ENCODE peak calls at places on chromosomes 5 and 9, in four cellular contexts. One of them, this sample, is unnamed.

GRCh38 chr5:80254767-80255424 is 952 bp downstream of the SERINC5 start:
- DNase-seq in AG04450: no peak
- DNase-seq in PC-3: peak
- DNase-seq in CD4-positive, CD25-positive, alpha-beta regulatory T cell: no peak
- DNase-seq in this sample: no peak

GRCh38 chr5:5126444-5126843 is 13.7 kb upstream of the ADAMTS16 start:
- DNase-seq in CD4-positive, CD25-positive, alpha-beta regulatory T cell: no peak
- DNase-seq in PC-3: peak
- DNase-seq in AG04450: no peak
- DNase-seq in this sample: peak

GRCh38 chr5:171721469-171721868 is 64.1 kb upstream of the SMIM23 start:
- DNase-seq in AG04450: no peak
- DNase-seq in PC-3: no peak
- DNase-seq in CD4-positive, CD25-positive, alpha-beta regulatory T cell: no peak
- DNase-seq in this sample: no peak

GRCh38 chr5:173320259-173320658 is 8.0 kb downstream of the STC2 start:
- DNase-seq in CD4-positive, CD25-positive, alpha-beta regulatory T cell: no peak
- DNase-seq in PC-3: no peak
- DNase-seq in AG04450: no peak
- DNase-seq in this sample: no peak

GRCh38 chr5:78985407-78986223 is 505 bp upstream of the ARSB start:
- DNase-seq in CD4-positive, CD25-positive, alpha-beta regulatory T cell: peak
- DNase-seq in PC-3: peak
- DNase-seq in AG04450: peak
- DNase-seq in this sample: no peak

GRCh38 chr5:105688227-105688807 is 1982.4 kb downstream of the EFNA5 start:
- DNase-seq in PC-3: no peak
- DNase-seq in CD4-positive, CD25-positive, alpha-beta regulatory T cell: no peak
- DNase-seq in AG04450: no peak
- DNase-seq in this sample: no peak

GRCh38 chr5:139565411-139566305 is 4.5 kb downstream of the UBE2D2 start:
- DNase-seq in CD4-positive, CD25-positive, alpha-beta regulatory T cell: peak
- DNase-seq in AG04450: no peak
- DNase-seq in PC-3: no peak
- DNase-seq in this sample: no peak

GRCh38 chr5:7848296-7848695 is 2.6 kb downstream of the CFAP90 start:
- DNase-seq in CD4-positive, CD25-positive, alpha-beta regulatory T cell: no peak
- DNase-seq in AG04450: no peak
- DNase-seq in PC-3: no peak
- DNase-seq in this sample: no peak

GRCh38 chr5:127486471-127486870 is 31.0 kb upstream of the PRRC1 start:
- DNase-seq in CD4-positive, CD25-positive, alpha-beta regulatory T cell: no peak
- DNase-seq in PC-3: no peak
- DNase-seq in AG04450: no peak
- DNase-seq in this sample: no peak

GRCh38 chr9:89505048-89505447 is 7.1 kb upstream of the SEMA4D start:
- DNase-seq in PC-3: no peak
- DNase-seq in AG04450: no peak
- DNase-seq in CD4-positive, CD25-positive, alpha-beta regulatory T cell: no peak
- DNase-seq in this sample: no peak

GRCh38 chr9:91424403-91425176 is 958 bp upstream of the NFIL3 start:
- DNase-seq in AG04450: peak
- DNase-seq in PC-3: peak
- DNase-seq in CD4-positive, CD25-positive, alpha-beta regulatory T cell: peak
- DNase-seq in this sample: peak

DNA sequence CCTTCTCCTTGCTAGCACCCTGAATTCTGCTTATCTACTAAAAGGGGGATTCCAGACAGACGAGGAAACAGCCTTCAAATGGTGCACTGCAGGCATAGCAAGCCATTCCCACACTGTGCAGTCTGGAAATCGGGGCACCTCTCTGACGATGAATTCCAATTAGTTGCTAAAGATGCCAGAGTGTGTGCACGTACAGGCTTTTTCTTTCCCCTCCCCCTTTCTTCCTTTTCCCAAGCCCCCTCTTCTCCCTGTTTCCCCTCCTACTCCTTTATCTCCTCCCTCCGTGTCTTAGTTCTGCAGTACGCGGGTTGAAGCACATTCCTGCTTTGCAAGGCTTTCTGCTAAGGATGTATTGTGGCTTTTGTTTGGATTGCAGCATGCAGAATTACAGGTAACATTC is at the start of gene GPR21:
- DNase-seq in PC-3: no peak
- DNase-seq in CD4-positive, CD25-positive, alpha-beta regulatory T cell: no peak
- DNase-seq in AG04450: no peak
- DNase-seq in this sample: no peak
- H3K27ac ChIP-seq in PC-3: no peak
- H3K27ac ChIP-seq in CD4-positive, CD25-positive, alpha-beta regulatory T cell: no peak
- H3K27ac ChIP-seq in AG04450: no peak
- H3K27ac ChIP-seq in this sample: no peak

GRCh38 chr5:149143470-149143869 is 2.2 kb downstream of the ABLIM3 start:
- DNase-seq in PC-3: peak
- DNase-seq in AG04450: no peak
- DNase-seq in CD4-positive, CD25-positive, alpha-beta regulatory T cell: no peak
- DNase-seq in this sample: no peak

GRCh38 chr5:149141957-149142851 is 911 bp downstream of the ABLIM3 start:
- DNase-seq in PC-3: peak
- DNase-seq in AG04450: no peak
- DNase-seq in CD4-positive, CD25-positive, alpha-beta regulatory T cell: no peak
- DNase-seq in this sample: no peak

GRCh38 chr5:149138182-149138923 is 2.9 kb upstream of the ABLIM3 start:
- DNase-seq in CD4-positive, CD25-positive, alpha-beta regulatory T cell: no peak
- DNase-seq in AG04450: no peak
- DNase-seq in PC-3: no peak
- DNase-seq in this sample: no peak

GRCh38 chr5:149140197-149141002 is 893 bp upstream of the ABLIM3 start:
- DNase-seq in PC-3: peak
- DNase-seq in AG04450: no peak
- DNase-seq in CD4-positive, CD25-positive, alpha-beta regulatory T cell: no peak
- DNase-seq in this sample: no peak

GRCh38 chr5:149141224-149141956 is at the start of gene ABLIM3:
- DNase-seq in PC-3: peak
- DNase-seq in CD4-positive, CD25-positive, alpha-beta regulatory T cell: peak
- DNase-seq in AG04450: no peak
- DNase-seq in this sample: no peak
- H3K27ac ChIP-seq in PC-3: peak
- H3K27ac ChIP-seq in CD4-positive, CD25-positive, alpha-beta regulatory T cell: no peak
- H3K27ac ChIP-seq in AG04450: peak
- H3K27ac ChIP-seq in this sample: peak

GRCh38 chr5:180910735-180911134 is 11.8 kb downstream of the BTNL8 start:
- DNase-seq in PC-3: peak
- DNase-seq in AG04450: no peak
- DNase-seq in CD4-positive, CD25-positive, alpha-beta regulatory T cell: no peak
- DNase-seq in this sample: no peak

GRCh38 chr5:180908998-180909731 is 10.2 kb downstream of the BTNL8 start:
- DNase-seq in CD4-positive, CD25-positive, alpha-beta regulatory T cell: no peak
- DNase-seq in PC-3: no peak
- DNase-seq in AG04450: no peak
- DNase-seq in this sample: no peak

GRCh38 chr5:180910182-180910581 is 11.2 kb downstream of the BTNL8 start:
- DNase-seq in CD4-positive, CD25-positive, alpha-beta regulatory T cell: no peak
- DNase-seq in AG04450: no peak
- DNase-seq in PC-3: no peak
- DNase-seq in this sample: no peak

GRCh38 chr5:180908400-180908799 is 9.4 kb downstream of the BTNL8 start:
- DNase-seq in PC-3: no peak
- DNase-seq in CD4-positive, CD25-positive, alpha-beta regulatory T cell: no peak
- DNase-seq in AG04450: no peak
- DNase-seq in this sample: no peak

DNA sequence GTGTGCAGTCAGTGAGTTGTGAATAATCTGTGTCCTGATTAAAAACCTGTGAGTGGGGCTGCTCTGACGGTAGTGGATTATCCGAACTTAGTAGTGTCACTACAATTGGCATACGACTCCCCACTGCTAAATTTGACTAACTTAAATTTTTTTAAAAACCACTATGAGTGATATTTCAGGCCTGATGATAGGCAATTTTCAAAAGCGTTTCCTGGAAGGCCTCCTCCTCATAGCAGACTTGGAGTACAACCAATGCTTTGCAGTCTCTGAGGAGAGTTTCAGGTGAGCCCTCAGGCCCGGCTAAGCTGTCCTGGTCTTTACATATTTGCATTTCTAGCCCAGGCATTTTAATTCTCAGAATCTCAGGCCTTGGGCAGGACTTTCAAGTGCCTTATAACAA is 10.8 kb downstream of the BTNL8 start:
- DNase-seq in PC-3: no peak
- DNase-seq in CD4-positive, CD25-positive, alpha-beta regulatory T cell: no peak
- DNase-seq in AG04450: no peak
- DNase-seq in this sample: no peak
- H3K27ac ChIP-seq in PC-3: no peak
- H3K27ac ChIP-seq in CD4-positive, CD25-positive, alpha-beta regulatory T cell: no peak
- H3K27ac ChIP-seq in AG04450: no peak
- H3K27ac ChIP-seq in this sample: no peak

GRCh38 chr9:93894691-93895079 is 60.5 kb downstream of the BARX1 start:
- DNase-seq in CD4-positive, CD25-positive, alpha-beta regulatory T cell: no peak
- DNase-seq in PC-3: no peak
- DNase-seq in AG04450: no peak
- DNase-seq in this sample: no peak
- H3K27ac ChIP-seq in CD4-positive, CD25-positive, alpha-beta regulatory T cell: no peak
- H3K27ac ChIP-seq in PC-3: no peak
- H3K27ac ChIP-seq in AG04450: no peak
- H3K27ac ChIP-seq in this sample: no peak

GRCh38 chr5:116864157-116864837 is 289.7 kb upstream of the SEMA6A start:
- DNase-seq in PC-3: no peak
- DNase-seq in CD4-positive, CD25-positive, alpha-beta regulatory T cell: no peak
- DNase-seq in AG04450: no peak
- DNase-seq in this sample: no peak
- H3K27ac ChIP-seq in PC-3: no peak
- H3K27ac ChIP-seq in CD4-positive, CD25-positive, alpha-beta regulatory T cell: no peak
- H3K27ac ChIP-seq in AG04450: no peak
- H3K27ac ChIP-seq in this sample: no peak

DNA sequence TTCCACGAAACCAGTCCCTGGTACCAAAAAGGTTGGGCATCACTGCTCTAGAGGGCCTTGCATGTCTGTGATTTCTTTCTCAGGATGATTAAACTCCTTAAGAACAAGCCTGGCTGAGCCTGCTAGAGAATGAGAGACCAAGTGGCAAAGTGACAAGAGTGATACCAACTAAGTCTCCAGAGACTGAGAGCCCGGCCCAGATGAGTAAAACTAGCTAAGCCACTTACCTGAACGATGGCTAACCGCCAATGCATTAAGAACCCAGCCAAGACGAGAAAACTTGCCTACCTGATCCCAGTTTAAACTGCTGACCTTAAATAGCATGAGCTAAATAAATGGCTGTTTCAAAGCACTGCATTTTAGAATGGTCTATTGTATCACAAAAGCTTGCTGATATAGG is 5.6 kb upstream of the CCDC152 start:
- DNase-seq in PC-3: peak
- DNase-seq in AG04450: no peak
- DNase-seq in CD4-positive, CD25-positive, alpha-beta regulatory T cell: no peak
- DNase-seq in this sample: peak
- H3K27ac ChIP-seq in PC-3: no peak
- H3K27ac ChIP-seq in AG04450: no peak
- H3K27ac ChIP-seq in CD4-positive, CD25-positive, alpha-beta regulatory T cell: no peak
- H3K27ac ChIP-seq in this sample: no peak

GRCh38 chr9:127178646-127179632 is 56.5 kb upstream of the ANGPTL2 start:
- DNase-seq in AG04450: no peak
- DNase-seq in CD4-positive, CD25-positive, alpha-beta regulatory T cell: no peak
- DNase-seq in PC-3: no peak
- DNase-seq in this sample: no peak

GRCh38 chr9:127177682-127178265 is 55.3 kb upstream of the ANGPTL2 start:
- DNase-seq in PC-3: no peak
- DNase-seq in AG04450: no peak
- DNase-seq in CD4-positive, CD25-positive, alpha-beta regulatory T cell: no peak
- DNase-seq in this sample: no peak

GRCh38 chr9:127175764-127176163 is 53.3 kb upstream of the ANGPTL2 start:
- DNase-seq in PC-3: no peak
- DNase-seq in CD4-positive, CD25-positive, alpha-beta regulatory T cell: no peak
- DNase-seq in AG04450: no peak
- DNase-seq in this sample: no peak

GRCh38 chr9:127176631-127177030 is 54.2 kb upstream of the ANGPTL2 start:
- DNase-seq in PC-3: no peak
- DNase-seq in AG04450: no peak
- DNase-seq in CD4-positive, CD25-positive, alpha-beta regulatory T cell: no peak
- DNase-seq in this sample: no peak

DNA sequence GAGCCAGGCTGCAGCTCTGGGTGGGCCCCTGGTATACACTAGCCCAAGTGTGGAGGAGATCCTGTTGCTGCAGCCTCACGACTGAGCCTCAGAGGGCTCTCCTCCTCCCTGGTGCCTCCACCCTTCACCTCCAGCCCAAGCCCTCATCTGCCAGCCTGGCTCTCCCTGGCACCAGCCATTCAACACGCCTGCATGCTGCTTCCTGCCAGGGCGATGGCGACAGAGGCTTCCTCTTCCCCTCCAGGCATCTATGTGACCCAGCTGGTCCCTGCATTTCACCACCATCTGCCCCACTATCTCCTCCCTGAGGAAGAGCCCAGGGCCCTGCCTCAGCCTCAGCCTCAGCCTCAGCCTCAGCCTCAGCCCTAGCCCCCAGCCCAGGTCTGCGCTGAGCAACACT is 54.8 kb upstream of the ANGPTL2 start:
- DNase-seq in CD4-positive, CD25-positive, alpha-beta regulatory T cell: no peak
- DNase-seq in PC-3: no peak
- DNase-seq in AG04450: no peak
- DNase-seq in this sample: no peak
- H3K27ac ChIP-seq in CD4-positive, CD25-positive, alpha-beta regulatory T cell: no peak
- H3K27ac ChIP-seq in PC-3: no peak
- H3K27ac ChIP-seq in AG04450: no peak
- H3K27ac ChIP-seq in this sample: no peak

GRCh38 chr5:41788800-41789395 is 81.3 kb downstream of the OXCT1 start:
- DNase-seq in CD4-positive, CD25-positive, alpha-beta regulatory T cell: no peak
- DNase-seq in PC-3: peak
- DNase-seq in AG04450: no peak
- DNase-seq in this sample: no peak
- H3K27ac ChIP-seq in CD4-positive, CD25-positive, alpha-beta regulatory T cell: no peak
- H3K27ac ChIP-seq in PC-3: peak
- H3K27ac ChIP-seq in AG04450: no peak
- H3K27ac ChIP-seq in this sample: no peak

DNA sequence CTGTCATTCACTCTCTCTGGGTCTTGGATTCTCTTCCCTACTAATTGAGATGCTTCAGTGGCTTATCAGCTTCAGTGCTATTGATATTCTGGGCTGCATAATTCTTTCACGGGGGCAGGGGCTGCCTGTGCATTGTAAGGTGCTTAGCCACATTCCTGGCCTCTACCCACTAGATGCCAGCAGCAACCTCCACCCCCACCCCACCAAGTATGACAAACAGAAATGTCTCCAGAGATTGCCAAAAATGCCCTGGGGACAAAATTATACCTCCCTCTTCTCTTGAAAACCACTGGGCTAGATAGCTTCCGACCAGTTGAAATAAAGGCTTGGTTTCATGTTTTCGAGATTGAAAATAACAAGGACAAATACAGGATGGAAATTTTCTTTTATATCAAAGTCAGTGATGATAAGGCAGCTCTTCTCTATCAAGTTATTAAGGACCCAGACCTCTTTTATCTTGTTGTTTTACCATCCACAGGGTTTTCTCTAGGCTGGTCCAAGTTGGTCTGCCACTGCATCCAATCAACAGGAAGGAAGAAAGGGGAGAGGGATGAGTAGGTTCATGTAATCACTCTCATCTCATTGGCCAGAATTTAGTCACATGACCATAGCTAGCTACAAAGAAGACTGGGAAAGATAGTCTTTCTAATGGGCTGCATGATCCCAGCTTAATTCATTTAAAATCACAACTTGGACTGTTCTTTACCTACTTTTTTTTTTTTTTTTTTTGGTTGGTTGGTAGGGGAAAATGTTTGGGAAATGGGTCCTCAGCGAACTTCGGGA is 92.1 kb upstream of the RANBP3L start:
- DNase-seq in AG04450: no peak
- DNase-seq in CD4-positive, CD25-positive, alpha-beta regulatory T cell: no peak
- DNase-seq in PC-3: peak
- DNase-seq in this sample: no peak
- H3K27ac ChIP-seq in AG04450: no peak
- H3K27ac ChIP-seq in CD4-positive, CD25-positive, alpha-beta regulatory T cell: no peak
- H3K27ac ChIP-seq in PC-3: no peak
- H3K27ac ChIP-seq in this sample: no peak

GRCh38 chr5:99955962-99956361 is 579.2 kb upstream of the FAM174A start:
- DNase-seq in CD4-positive, CD25-positive, alpha-beta regulatory T cell: no peak
- DNase-seq in AG04450: no peak
- DNase-seq in PC-3: no peak
- DNase-seq in this sample: no peak
- H3K27ac ChIP-seq in CD4-positive, CD25-positive, alpha-beta regulatory T cell: no peak
- H3K27ac ChIP-seq in AG04450: no peak
- H3K27ac ChIP-seq in PC-3: no peak
- H3K27ac ChIP-seq in this sample: no peak